ENCODE peak calls at places on chromosomes 2 and 18, in ten cellular contexts. One of them, this sample, is unnamed.

GRCh38 chr2:113757059-113757657 is 716 bp upstream of the SLC35F5 start:
- DNase-seq in left lung: no peak
- DNase-seq in spleen: no peak
- DNase-seq in adrenal gland: no peak
- DNase-seq in Peyer's patch: no peak
- DNase-seq in A549: peak; percentile 4
- DNase-seq in neural progenitor cell: no peak
- DNase-seq in heart right ventricle: no peak
- DNase-seq in ovary: no peak
- DNase-seq in stomach: no peak
- DNase-seq in this sample: no peak

GRCh38 chr18:49521251-49521650 is 34.2 kb upstream of the C18orf32 start:
- DNase-seq in left lung: no peak
- DNase-seq in spleen: peak; percentile 10
- DNase-seq in adrenal gland: no peak
- DNase-seq in Peyer's patch: no peak
- DNase-seq in A549: no peak
- DNase-seq in neural progenitor cell: peak; percentile 76
- DNase-seq in heart right ventricle: no peak
- DNase-seq in ovary: no peak
- DNase-seq in stomach: no peak
- DNase-seq in this sample: no peak

GRCh38 chr18:35935805-35936204 is 36.7 kb upstream of the RMP24 start:
- DNase-seq in left lung: no peak
- DNase-seq in spleen: no peak
- DNase-seq in adrenal gland: no peak
- DNase-seq in Peyer's patch: no peak
- DNase-seq in A549: no peak
- DNase-seq in neural progenitor cell: no peak
- DNase-seq in heart right ventricle: no peak
- DNase-seq in ovary: no peak
- DNase-seq in stomach: no peak
- DNase-seq in this sample: no peak

GRCh38 chr2:208006833-208007232 is 18.5 kb downstream of the PLEKHM3 start:
- DNase-seq in left lung: no peak
- DNase-seq in spleen: no peak
- DNase-seq in adrenal gland: no peak
- DNase-seq in Peyer's patch: no peak
- DNase-seq in A549: no peak
- DNase-seq in neural progenitor cell: no peak
- DNase-seq in heart right ventricle: no peak
- DNase-seq in ovary: no peak
- DNase-seq in stomach: no peak
- DNase-seq in this sample: no peak

GRCh38 chr2:235002198-235003095 is 50.6 kb downstream of the SH3BP4 start:
- DNase-seq in left lung: no peak
- DNase-seq in spleen: no peak
- DNase-seq in adrenal gland: no peak
- DNase-seq in Peyer's patch: no peak
- DNase-seq in A549: no peak
- DNase-seq in neural progenitor cell: no peak
- DNase-seq in heart right ventricle: no peak
- DNase-seq in ovary: no peak
- DNase-seq in stomach: no peak
- DNase-seq in this sample: no peak

GRCh38 chr18:39835303-39836030 is 2119.6 kb upstream of the PIK3C3 start:
- DNase-seq in left lung: no peak
- DNase-seq in spleen: no peak
- DNase-seq in adrenal gland: no peak
- DNase-seq in Peyer's patch: no peak
- DNase-seq in A549: no peak
- DNase-seq in neural progenitor cell: no peak
- DNase-seq in heart right ventricle: no peak
- DNase-seq in ovary: no peak
- DNase-seq in stomach: no peak
- DNase-seq in this sample: no peak

GRCh38 chr2:124325667-124326425 is 300.8 kb downstream of the CNTNAP5 start:
- DNase-seq in left lung: no peak
- DNase-seq in spleen: no peak
- DNase-seq in adrenal gland: no peak
- DNase-seq in Peyer's patch: no peak
- DNase-seq in A549: no peak
- DNase-seq in neural progenitor cell: no peak
- DNase-seq in heart right ventricle: no peak
- DNase-seq in ovary: no peak
- DNase-seq in stomach: no peak
- DNase-seq in this sample: no peak

GRCh38 chr2:5695641-5696350 is 3.6 kb downstream of the SOX11 start:
- DNase-seq in left lung: no peak
- DNase-seq in spleen: no peak
- DNase-seq in adrenal gland: no peak
- DNase-seq in Peyer's patch: no peak
- DNase-seq in A549: no peak
- DNase-seq in neural progenitor cell: peak; percentile 65
- DNase-seq in heart right ventricle: peak; percentile 8
- DNase-seq in ovary: no peak
- DNase-seq in stomach: no peak
- DNase-seq in this sample: no peak

GRCh38 chr2:10228611-10229365 is 73.9 kb upstream of the HPCAL1 start:
- DNase-seq in left lung: no peak
- DNase-seq in spleen: peak; percentile 38
- DNase-seq in adrenal gland: no peak
- DNase-seq in Peyer's patch: no peak
- DNase-seq in A549: no peak
- DNase-seq in neural progenitor cell: peak; percentile 6
- DNase-seq in heart right ventricle: no peak
- DNase-seq in ovary: no peak
- DNase-seq in stomach: peak; percentile 85
- DNase-seq in this sample: no peak

GRCh38 chr18:3132700-3133099 is 87.1 kb downstream of the MYOM1 start:
- DNase-seq in left lung: no peak
- DNase-seq in spleen: no peak
- DNase-seq in adrenal gland: no peak
- DNase-seq in Peyer's patch: no peak
- DNase-seq in A549: no peak
- DNase-seq in neural progenitor cell: no peak
- DNase-seq in heart right ventricle: no peak
- DNase-seq in ovary: no peak
- DNase-seq in stomach: no peak
- DNase-seq in this sample: no peak

GRCh38 chr18:10114727-10115463 is 201.1 kb downstream of the VAPA start:
- DNase-seq in left lung: no peak
- DNase-seq in spleen: no peak
- DNase-seq in adrenal gland: no peak
- DNase-seq in Peyer's patch: no peak
- DNase-seq in A549: no peak
- DNase-seq in neural progenitor cell: no peak
- DNase-seq in heart right ventricle: no peak
- DNase-seq in ovary: no peak
- DNase-seq in stomach: no peak
- DNase-seq in this sample: no peak

GRCh38 chr2:235055891-235056516 is 104.2 kb downstream of the SH3BP4 start:
- DNase-seq in left lung: no peak
- DNase-seq in spleen: no peak
- DNase-seq in adrenal gland: no peak
- DNase-seq in Peyer's patch: no peak
- DNase-seq in A549: peak; percentile 77
- DNase-seq in neural progenitor cell: peak; percentile 58
- DNase-seq in heart right ventricle: no peak
- DNase-seq in ovary: no peak
- DNase-seq in stomach: peak; percentile 46
- DNase-seq in this sample: no peak

GRCh38 chr2:212135739-212136138 is 402.9 kb downstream of the ERBB4 start:
- DNase-seq in left lung: no peak
- DNase-seq in spleen: no peak
- DNase-seq in adrenal gland: no peak
- DNase-seq in Peyer's patch: no peak
- DNase-seq in A549: no peak
- DNase-seq in neural progenitor cell: no peak
- DNase-seq in heart right ventricle: no peak
- DNase-seq in ovary: no peak
- DNase-seq in stomach: no peak
- DNase-seq in this sample: no peak

DNA sequence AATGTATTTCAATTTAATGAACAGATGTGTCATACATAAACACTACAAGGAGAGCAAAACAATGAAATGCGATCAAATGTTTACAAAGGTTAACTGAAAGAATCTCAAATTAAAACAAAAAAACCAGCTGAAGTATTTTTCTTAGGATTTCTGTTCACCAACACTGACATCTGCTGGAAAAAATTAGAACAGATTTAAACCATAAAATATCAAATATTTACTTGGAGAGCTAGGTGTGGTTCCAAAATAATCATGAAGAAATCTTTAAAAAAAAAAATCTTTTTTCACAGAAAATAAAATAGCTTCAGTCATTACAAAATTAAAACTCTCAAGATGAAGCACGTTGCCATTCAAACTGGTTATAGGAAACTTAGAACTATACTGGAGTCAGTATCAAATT is 13.8 kb downstream of the MMADHC start:
- DNase-seq in left lung: no peak
- DNase-seq in spleen: no peak
- DNase-seq in adrenal gland: no peak
- DNase-seq in Peyer's patch: no peak
- DNase-seq in A549: no peak
- DNase-seq in neural progenitor cell: no peak
- DNase-seq in heart right ventricle: no peak
- DNase-seq in ovary: no peak
- DNase-seq in stomach: no peak
- DNase-seq in this sample: no peak
- TF ChIP-seq CTCF in left lung: no peak
- TF ChIP-seq CTCF in spleen: no peak
- TF ChIP-seq CTCF in adrenal gland: no peak
- TF ChIP-seq CTCF in Peyer's patch: peak; percentile 54
- TF ChIP-seq CTCF in A549: peak; percentile 47
- TF ChIP-seq CTCF in neural progenitor cell: peak; percentile 40
- TF ChIP-seq CTCF in heart right ventricle: peak; percentile 49
- TF ChIP-seq CTCF in ovary: no peak
- TF ChIP-seq CTCF in stomach: no peak
- TF ChIP-seq CTCF in this sample: no peak

DNA sequence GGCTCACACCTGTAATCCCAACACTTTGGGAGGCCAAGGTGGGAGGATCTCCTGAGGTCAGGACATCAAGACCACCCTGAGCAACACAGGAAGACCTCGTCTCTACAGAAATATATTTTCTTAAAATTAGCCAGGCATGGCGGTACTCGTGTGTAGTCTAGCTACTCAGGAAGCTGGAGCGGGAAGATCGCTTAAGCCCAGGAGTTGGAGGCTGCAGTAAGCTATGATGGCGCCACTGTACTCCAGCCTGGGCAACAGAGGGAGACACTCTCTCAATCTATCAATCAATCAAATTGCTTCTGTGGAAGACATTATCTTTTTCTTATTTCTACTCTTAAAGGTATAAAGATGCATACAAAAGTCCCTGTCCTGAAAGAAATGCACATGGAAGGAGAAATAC is 11.3 kb downstream of the FEZ2 start:
- DNase-seq in left lung: no peak
- DNase-seq in spleen: no peak
- DNase-seq in adrenal gland: no peak
- DNase-seq in Peyer's patch: no peak
- DNase-seq in A549: no peak
- DNase-seq in neural progenitor cell: no peak
- DNase-seq in heart right ventricle: no peak
- DNase-seq in ovary: no peak
- DNase-seq in stomach: no peak
- DNase-seq in this sample: no peak
- H3K27ac ChIP-seq in left lung: no peak overlapping the region
- H3K27ac ChIP-seq in spleen: no peak overlapping the region
- H3K27ac ChIP-seq in adrenal gland: no peak overlapping the region
- H3K27ac ChIP-seq in Peyer's patch: no peak overlapping the region
- H3K27ac ChIP-seq in A549: no peak overlapping the region
- H3K27ac ChIP-seq in neural progenitor cell: no peak overlapping the region
- H3K27ac ChIP-seq in heart right ventricle: no peak overlapping the region
- H3K27ac ChIP-seq in ovary: no peak overlapping the region
- H3K27ac ChIP-seq in stomach: no peak overlapping the region
- H3K27ac ChIP-seq in this sample: no peak overlapping the region

DNA sequence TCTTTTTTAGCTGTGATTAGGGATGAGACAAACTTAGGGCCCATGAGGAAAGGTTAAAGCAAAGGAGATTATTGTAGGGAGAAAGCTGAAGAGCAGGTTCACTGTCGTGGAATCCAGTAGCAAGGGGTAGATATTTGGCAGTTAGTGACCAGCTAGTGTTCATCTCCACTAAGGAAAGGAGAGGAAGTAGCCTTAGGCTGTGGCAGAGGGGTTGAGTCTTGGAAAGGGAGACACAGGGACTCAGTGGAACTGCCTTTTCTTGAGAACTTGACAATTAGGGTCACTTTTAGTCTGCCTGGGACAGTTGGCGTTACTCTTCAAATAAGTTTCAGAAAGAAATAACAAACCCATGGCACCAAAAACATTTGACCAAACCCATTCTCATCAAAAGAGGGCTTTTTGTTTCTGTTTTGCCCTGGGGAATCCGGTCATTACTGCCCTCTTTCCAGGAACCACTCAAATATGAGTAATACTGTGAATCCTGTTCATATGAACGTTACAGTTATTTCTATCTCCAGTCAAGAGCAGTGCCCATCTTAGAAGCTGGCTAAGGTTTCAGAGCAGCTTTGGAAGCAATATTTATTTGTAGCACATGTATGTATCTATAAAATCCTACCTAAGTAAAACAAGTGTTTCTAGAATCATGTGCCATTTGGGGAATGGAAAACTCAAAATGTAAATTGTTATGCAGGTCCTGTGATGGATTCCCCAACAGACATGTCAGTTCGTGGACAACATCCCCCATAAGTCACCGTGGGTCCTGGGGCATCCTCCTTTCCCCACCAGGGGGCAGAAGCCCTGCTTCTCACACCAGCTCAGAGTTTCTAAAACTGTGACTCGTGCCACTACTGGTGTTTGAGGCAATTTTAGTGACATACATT is 77.3 kb upstream of the PHLPP1 start:
- DNase-seq in left lung: no peak
- DNase-seq in spleen: no peak
- DNase-seq in adrenal gland: no peak
- DNase-seq in Peyer's patch: peak; percentile 27
- DNase-seq in A549: peak; percentile 26
- DNase-seq in neural progenitor cell: peak; percentile 38
- DNase-seq in heart right ventricle: no peak
- DNase-seq in ovary: no peak
- DNase-seq in stomach: peak; percentile 32
- DNase-seq in this sample: peak; percentile 8
- TF ChIP-seq CTCF in left lung: peak; percentile 63
- TF ChIP-seq CTCF in spleen: peak; percentile 70
- TF ChIP-seq CTCF in adrenal gland: peak; percentile 53
- TF ChIP-seq CTCF in Peyer's patch: peak; percentile 58
- TF ChIP-seq CTCF in A549: peak; percentile 36
- TF ChIP-seq CTCF in neural progenitor cell: peak; percentile 58
- TF ChIP-seq CTCF in heart right ventricle: peak; percentile 52
- TF ChIP-seq CTCF in ovary: no peak
- TF ChIP-seq CTCF in stomach: peak; percentile 17
- TF ChIP-seq CTCF in this sample: peak; percentile 44

DNA sequence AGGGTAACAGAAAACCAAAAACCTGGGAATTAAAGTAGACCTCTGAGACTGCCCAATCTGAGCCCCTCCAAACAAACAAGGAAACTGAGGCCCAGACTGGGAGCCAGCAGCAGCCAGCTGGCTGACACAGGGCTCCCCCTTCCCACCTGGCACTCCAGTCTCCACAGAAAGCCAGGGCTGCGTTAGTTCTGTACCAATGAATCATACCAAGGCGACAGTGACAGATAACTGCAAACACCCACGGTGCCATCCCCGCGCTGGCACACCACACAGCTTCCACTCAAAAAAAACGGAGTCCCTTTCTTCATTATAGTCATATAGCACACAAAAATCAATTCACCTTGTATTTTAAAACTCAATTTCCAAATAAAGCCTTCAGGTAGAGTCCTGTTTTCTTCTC is 1.4 kb downstream of the PER2 start:
- DNase-seq in left lung: no peak
- DNase-seq in spleen: peak; percentile 64
- DNase-seq in adrenal gland: no peak
- DNase-seq in Peyer's patch: no peak
- DNase-seq in A549: no peak
- DNase-seq in neural progenitor cell: no peak
- DNase-seq in heart right ventricle: no peak
- DNase-seq in ovary: no peak
- DNase-seq in stomach: no peak
- DNase-seq in this sample: no peak
- H3K27ac ChIP-seq in left lung: peak overlapping the region; percentile 93
- H3K27ac ChIP-seq in spleen: no peak overlapping the region
- H3K27ac ChIP-seq in adrenal gland: peak overlapping the region; percentile 58
- H3K27ac ChIP-seq in Peyer's patch: peak overlapping the region; percentile 89
- H3K27ac ChIP-seq in A549: peak overlapping the region; percentile 90
- H3K27ac ChIP-seq in neural progenitor cell: no peak overlapping the region
- H3K27ac ChIP-seq in heart right ventricle: peak overlapping the region; percentile 96
- H3K27ac ChIP-seq in ovary: peak overlapping the region; percentile 90
- H3K27ac ChIP-seq in stomach: peak overlapping the region; percentile 99
- H3K27ac ChIP-seq in this sample: no peak overlapping the region

This sample was measured in CD8-positive, alpha-beta T cell.